ENCODE peak calls at places on chromosome 18, in ten cellular contexts. O, X, Q, D, Z, W, F, G, V and S are unnamed samples.

GRCh38 chr18:67731853-67732252 is 215.3 kb upstream of the DSEL start:
- DNase-seq in O (peak; percentile 16), X (no peak), Q (peak; percentile 29), D (no peak), Z (peak; percentile 0), W (peak; percentile 10), F (no peak), G (no peak), V (no peak), S (no peak)

GRCh38 chr18:43869451-43870008 is 592.2 kb upstream of the SYT4 start:
- DNase-seq in O (peak; percentile 56), X (no peak), Q (peak; percentile 82), D (no peak), Z (peak; percentile 86), W (no peak), F (no peak), G (no peak), V (no peak), S (no peak)

GRCh38 chr18:48915621-48916425 is 34.9 kb downstream of the SMAD7 start:
- DNase-seq in O (no peak), X (no peak), Q (no peak), D (no peak), Z (no peak), W (no peak), F (no peak), G (peak; percentile 29), V (peak; percentile 48), S (no peak)

GRCh38 chr18:23743733-23744333 is 54.6 kb downstream of the LAMA3 start:
- DNase-seq in O (no peak), X (no peak), Q (no peak), D (no peak), Z (no peak), W (no peak), F (no peak), G (no peak), V (no peak), S (no peak)

GRCh38 chr18:70249118-70249517 is 39.7 kb upstream of the SOCS6 start:
- DNase-seq in O (no peak), X (no peak), Q (no peak), D (no peak), Z (peak; percentile 10), W (no peak), F (no peak), G (no peak), V (no peak), S (no peak)

GRCh38 chr18:59432796-59433195 is 73.7 kb upstream of the LMAN1 start:
- DNase-seq in O (no peak), X (no peak), Q (no peak), D (no peak), Z (peak; percentile 56), W (no peak), F (no peak), G (no peak), V (no peak), S (no peak)

GRCh38 chr18:35508030-35508429 is 10.3 kb upstream of the INO80C start:
- DNase-seq in O (no peak), X (no peak), Q (no peak), D (no peak), Z (no peak), W (no peak), F (no peak), G (no peak), V (peak; percentile 28), S (no peak)

GRCh38 chr18:26547302-26548143 is 830 bp downstream of the KCTD1 start:
- DNase-seq in O (peak; percentile 89), X (no peak), Q (peak; percentile 58), D (peak; percentile 69), Z (peak; percentile 84), W (peak; percentile 49), F (peak; percentile 79), G (peak; percentile 82), V (peak; percentile 90), S (peak; percentile 52)

GRCh38 chr18:24086082-24086481 is 52.8 kb upstream of the CABYR start:
- DNase-seq in O (no peak), X (peak; percentile 23), Q (no peak), D (no peak), Z (no peak), W (no peak), F (no peak), G (no peak), V (no peak), S (no peak)

GRCh38 chr18:7678801-7679200 is 111.7 kb downstream of the PTPRM start:
- DNase-seq in O (no peak), X (no peak), Q (no peak), D (no peak), Z (no peak), W (no peak), F (no peak), G (no peak), V (no peak), S (no peak)